ENCODE peak calls at places on chromosomes 7 and 10, in seven cellular contexts. C is pancreas; J is CD4-positive, CD25-positive, alpha-beta regulatory T cell; W is hepatocyte; A is mammary epithelial cell; B is breast epithelium; Y is RWPE2. T is an unnamed sample.

GRCh38 chr7:73599151-73599882 is 20.9 kb upstream of the TBL2 start:
- DNase-seq in C (no peak), J (no peak), W (no peak), B (no peak), Y (no peak), A (no peak), T (no peak)

GRCh38 chr10:58212622-58213021 is 55.1 kb downstream of the IPMK start:
- DNase-seq in C (no peak), B (no peak), W (no peak), Y (no peak), A (no peak), J (no peak), T (no peak)

GRCh38 chr7:112556633-112557032 is 75.8 kb downstream of the LSMEM1 start:
- DNase-seq in A (peak; percentile 93), W (no peak), Y (no peak), C (no peak), B (no peak), J (no peak), T (no peak)

GRCh38 chr7:33744293-33744692 is 161.0 kb upstream of the BMPER start:
- DNase-seq in Y (no peak), C (no peak), A (peak; percentile 38), J (no peak), W (peak; percentile 32), B (no peak), T (no peak)

GRCh38 chr7:19754521-19755116 is 18.8 kb downstream of the TMEM196 start:
- DNase-seq in Y (no peak), W (peak; percentile 32), B (no peak), A (peak; percentile 27), J (peak; percentile 20), C (no peak), T (no peak)

GRCh38 chr7:146375155-146375554 is 258.6 kb downstream of the CNTNAP2 start:
- DNase-seq in Y (no peak), W (no peak), B (no peak), J (no peak), C (no peak), A (no peak), T (no peak)

GRCh38 chr10:133474833-133475734 is 21.3 kb downstream of the SCART1 start:
- DNase-seq in Y (no peak), B (no peak), J (no peak), A (no peak), C (no peak), W (no peak), T (no peak)

GRCh38 chr10:117653170-117653515 is 110.6 kb downstream of the EMX2 start:
- DNase-seq in J (peak; percentile 12), B (no peak), C (no peak), A (peak; percentile 96), W (peak; percentile 81), Y (no peak), T (no peak)

GRCh38 chr7:105470090-105470489 is 52.0 kb downstream of the PUS7 start:
- DNase-seq in W (no peak), B (no peak), J (no peak), A (no peak), C (no peak), Y (no peak), T (no peak)

GRCh38 chr7:105473163-105473562 is 48.9 kb downstream of the PUS7 start:
- DNase-seq in A (peak; percentile 62), Y (no peak), J (no peak), B (no peak), C (no peak), W (peak; percentile 21), T (no peak)

GRCh38 chr7:105477908-105478307 is 44.2 kb downstream of the PUS7 start:
- DNase-seq in J (no peak), W (no peak), A (no peak), Y (no peak), C (no peak), B (no peak), T (no peak)

GRCh38 chr7:105478606-105479005 is 43.5 kb downstream of the PUS7 start:
- DNase-seq in Y (no peak), C (no peak), A (no peak), B (no peak), J (no peak), W (no peak), T (no peak)

DNA sequence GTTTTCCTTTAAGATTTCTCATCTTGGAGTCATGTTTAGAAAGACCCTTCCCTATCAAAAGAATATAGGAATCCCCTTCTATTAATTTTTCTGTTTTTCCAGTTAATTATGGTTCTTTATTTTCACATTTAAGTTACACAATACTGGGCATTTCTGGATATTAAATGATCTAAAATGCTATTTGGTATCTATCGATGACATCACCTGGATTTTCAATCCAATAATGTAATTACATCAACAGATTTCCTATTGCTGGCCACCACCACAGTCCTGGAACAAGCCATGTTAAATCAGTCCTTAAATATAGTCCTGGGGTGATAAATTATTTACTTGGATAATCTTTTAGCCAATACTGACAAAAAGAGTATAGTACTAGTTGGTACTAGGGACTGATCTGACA is 48.0 kb downstream of the PUS7 start:
- DNase-seq in Y (no peak), W (no peak), C (no peak), A (no peak), B (no peak), J (no peak), T (no peak)
- H3K36me3 ChIP-seq in Y (peaks cover 34% of the 10 kb centered on the region), W (no peaks in the 10 kb centered on the region), C (no peaks in the 10 kb centered on the region), A (peaks cover 15% of the 10 kb centered on the region), B (no peaks in the 10 kb centered on the region), J (no peaks in the 10 kb centered on the region), T (no peaks in the 10 kb centered on the region)

DNA sequence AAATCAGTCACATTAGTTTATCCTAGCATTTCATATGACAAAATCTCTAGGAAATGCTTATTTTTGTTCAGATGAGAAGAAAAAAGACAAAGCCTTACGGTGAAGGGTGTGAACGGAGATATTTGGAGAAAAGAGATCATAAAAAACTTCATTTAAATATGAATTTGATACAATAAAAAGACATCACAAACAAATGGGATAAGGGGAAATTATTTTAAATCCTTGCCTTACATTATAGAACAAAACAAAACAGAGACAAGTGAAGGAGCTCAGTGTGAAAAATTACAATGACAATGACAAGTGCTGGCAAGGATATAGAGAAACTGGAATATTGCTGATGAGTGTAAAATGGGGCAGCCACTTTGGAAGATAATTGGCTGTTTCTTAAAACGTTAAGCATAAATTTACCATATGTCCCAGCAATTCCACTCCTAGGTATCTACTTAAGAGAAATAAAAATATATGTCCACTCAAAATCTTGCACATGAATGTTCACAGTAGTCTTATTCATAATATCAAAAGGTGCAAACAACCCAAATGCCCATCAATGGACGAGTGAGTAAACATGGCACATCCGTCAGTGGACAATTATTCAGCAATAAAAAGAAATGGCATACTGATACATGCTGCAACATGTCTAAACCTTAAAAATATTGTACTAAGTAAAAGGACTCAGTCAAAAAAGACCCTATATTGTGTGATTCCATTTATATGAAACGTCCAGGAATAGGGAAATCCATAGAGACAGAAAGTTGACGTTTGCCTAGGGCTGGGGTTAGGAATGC is 66.1 kb upstream of the RAPGEF5 start:
- DNase-seq in C (no peak), W (no peak), J (no peak), B (no peak), A (no peak), Y (no peak), T (no peak)
- H3K27ac ChIP-seq in C (no peak overlapping the region), W (no peak overlapping the region), J (no peak overlapping the region), B (no peak overlapping the region), A (no peak overlapping the region), Y (no peak overlapping the region), T (no peak overlapping the region)

GRCh38 chr10:32952541-32953276 is 5.3 kb downstream of the ITGB1 start:
- DNase-seq in C (no peak), Y (no peak), A (no peak), B (no peak), J (no peak), W (no peak), T (no peak)
- H3K4me1 ChIP-seq in C (peaks cover 30% of the 10 kb centered on the region), Y (peaks cover 58% of the 10 kb centered on the region), A (peaks cover 43% of the 10 kb centered on the region), B (peaks cover 5% of the 10 kb centered on the region), J (peaks cover 72% of the 10 kb centered on the region), W (peaks cover 49% of the 10 kb centered on the region), T (peaks cover 3% of the 10 kb centered on the region)

DNA sequence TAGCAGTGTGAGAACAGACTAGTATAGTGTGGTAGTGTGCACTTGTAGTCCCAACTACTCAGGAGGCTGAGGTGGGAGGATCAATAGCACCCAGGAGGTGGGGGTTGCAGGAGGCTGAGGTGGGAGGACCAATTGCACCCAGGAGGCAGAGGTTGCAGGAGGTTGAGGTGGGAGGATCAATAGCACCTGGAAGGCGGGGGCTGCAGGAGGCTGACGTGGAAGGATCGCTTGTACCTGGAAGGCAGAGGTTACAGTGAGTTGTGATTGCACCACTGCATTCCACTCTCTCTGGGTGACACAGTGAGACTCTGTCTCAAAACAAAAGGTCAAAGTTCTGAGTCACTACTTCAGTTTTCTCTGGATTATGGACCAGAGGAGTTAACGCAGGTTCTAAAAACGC is 22.6 kb upstream of the DIP2C start:
- DNase-seq in Y (no peak), J (no peak), B (no peak), W (peak; percentile 66), C (no peak), A (peak; percentile 8), T (no peak)
- H3K36me3 ChIP-seq in Y (no peaks in the 10 kb centered on the region), J (no peaks in the 10 kb centered on the region), B (no peaks in the 10 kb centered on the region), W (no peaks in the 10 kb centered on the region), C (no peaks in the 10 kb centered on the region), A (no peaks in the 10 kb centered on the region), T (no peaks in the 10 kb centered on the region)

DNA sequence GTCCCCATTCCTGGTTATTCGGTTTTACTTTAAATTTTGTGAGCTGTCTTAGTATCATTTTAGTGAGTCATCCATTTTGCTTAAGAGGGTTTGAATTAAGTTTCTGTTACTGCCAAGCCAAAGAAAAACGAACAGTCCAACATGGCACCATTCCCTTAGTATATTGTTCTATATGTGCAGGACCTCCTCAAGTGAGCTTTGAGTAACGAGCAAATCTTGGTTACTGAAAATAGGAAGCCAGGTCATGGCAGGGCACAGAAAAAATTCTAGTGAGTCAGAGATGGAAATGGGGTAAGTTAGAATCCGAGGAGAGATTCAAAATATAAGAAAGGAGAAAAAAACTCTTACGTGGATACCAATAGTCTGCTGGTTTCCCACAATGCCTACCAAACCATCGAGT is 292.9 kb downstream of the BAMBI start:
- DNase-seq in A (no peak), C (no peak), B (no peak), J (no peak), W (no peak), Y (no peak), T (no peak)
- H3K27ac ChIP-seq in A (no peak overlapping the region), C (no peak overlapping the region), B (no peak overlapping the region), J (no peak overlapping the region), W (no peak overlapping the region), Y (no peak overlapping the region), T (no peak overlapping the region)